ENCODE peak calls at places on chromosomes 12 and 14, in ten cellular contexts. R is MM.1S; A is OCI-LY7; I is stomach; Z is CD8-positive, alpha-beta T cell; W is kidney; K is K562; H is hepatocyte; V is A549; G is fibroblast of lung. Y is an unnamed sample. For H3K4me1, the result is how much of the 10 kb centered on the place peaks cover.

GRCh38 chr12:57000393-57000792 is 6.0 kb downstream of the ZBTB39 start:
- DNase-seq in G (no peak), H (no peak), W (no peak), R (no peak), I (no peak), V (no peak), A (no peak), K (no peak), Z (no peak), Y (no peak)

GRCh38 chr12:13193403-13194100 is 3.0 kb upstream of the EMP1 start:
- DNase-seq in G (no peak), K (no peak), A (no peak), I (no peak), Z (no peak), H (no peak), W (no peak), R (no peak), V (no peak), Y (no peak)

GRCh38 chr12:31629756-31630732 is 29.4 kb upstream of the ETFBKMT start:
- DNase-seq in H (peak), A (no peak), W (peak), V (no peak), Z (no peak), G (peak), R (no peak), K (peak), I (peak), Y (no peak)

GRCh38 chr12:60501124-60501729 is 905.4 kb downstream of the SLC16A7 start:
- DNase-seq in Z (no peak), V (no peak), K (no peak), I (no peak), R (peak), H (peak), G (peak), W (no peak), A (no peak), Y (peak)

GRCh38 chr12:112218150-112218549 is 92.8 kb downstream of the TRAFD1 start:
- DNase-seq in G (peak), V (no peak), K (no peak), W (no peak), R (no peak), H (no peak), A (no peak), I (no peak), Z (no peak), Y (peak)

GRCh38 chr12:127041985-127042625 is 1224.9 kb upstream of the TMEM132C start:
- DNase-seq in I (no peak), A (peak), W (no peak), H (no peak), Z (no peak), R (peak), G (no peak), K (no peak), V (no peak), Y (peak)

GRCh38 chr14:26993541-26993940 is 395.7 kb upstream of the NOVA1 start:
- DNase-seq in I (no peak), H (no peak), A (no peak), K (no peak), G (no peak), V (no peak), Z (no peak), R (no peak), W (no peak), Y (no peak)

GRCh38 chr12:26274441-26275312 is 79.3 kb downstream of the SSPN start:
- DNase-seq in H (peak), I (peak), G (peak), W (peak), K (peak), A (no peak), R (peak), V (peak), Z (no peak), Y (peak)

GRCh38 chr14:58637040-58637390 is 747 bp upstream of the DACT1 start:
- DNase-seq in W (no peak), G (peak), R (no peak), Z (no peak), I (peak), K (no peak), V (no peak), A (no peak), H (peak), Y (peak)

GRCh38 chr12:78120866-78121590 is 290.3 kb downstream of the NAV3 start:
- DNase-seq in W (no peak), A (peak), H (no peak), I (no peak), K (no peak), R (peak), G (peak), V (peak), Z (no peak), Y (peak)

GRCh38 chr12:48454675-48455074 is 17.7 kb upstream of the ANP32D start:
- DNase-seq in A (peak), G (peak), K (peak), W (no peak), R (peak), V (no peak), Z (no peak), H (peak), I (no peak), Y (no peak)

GRCh38 chr12:113359939-113360748 is 1.8 kb downstream of the PLBD2 start:
- DNase-seq in A (no peak), W (no peak), G (peak), V (no peak), Z (no peak), K (no peak), H (no peak), I (no peak), R (no peak), Y (no peak)

DNA sequence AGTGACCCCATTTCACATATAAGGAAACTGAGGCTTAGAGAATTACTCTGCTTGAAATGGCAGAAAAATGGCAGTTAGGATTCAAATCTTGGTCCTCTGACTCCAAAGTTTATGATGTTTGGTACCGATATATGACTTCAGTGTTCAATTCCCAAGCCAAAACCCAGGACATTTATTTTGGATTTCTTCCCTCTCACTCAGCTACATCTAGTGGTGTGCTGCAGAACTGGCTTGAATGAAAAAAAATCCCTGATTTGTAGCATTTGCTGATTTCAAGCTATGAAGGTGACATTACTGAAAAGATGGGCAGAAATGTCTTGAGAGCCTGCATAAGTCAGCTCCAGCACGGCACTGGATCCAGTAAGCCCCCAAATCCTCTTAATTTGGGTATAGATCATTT is 106.4 kb downstream of the EFCAB11 start:
- DNase-seq in Z (no peak), H (no peak), W (no peak), A (no peak), I (no peak), K (no peak), V (no peak), R (no peak), G (peak), Y (no peak)
- TF ChIP-seq CTCF in Z (no peak), H (peak), W (peak), A (peak), I (no peak), K (no peak), V (peak), R (no peak), G (peak), Y (peak)

DNA sequence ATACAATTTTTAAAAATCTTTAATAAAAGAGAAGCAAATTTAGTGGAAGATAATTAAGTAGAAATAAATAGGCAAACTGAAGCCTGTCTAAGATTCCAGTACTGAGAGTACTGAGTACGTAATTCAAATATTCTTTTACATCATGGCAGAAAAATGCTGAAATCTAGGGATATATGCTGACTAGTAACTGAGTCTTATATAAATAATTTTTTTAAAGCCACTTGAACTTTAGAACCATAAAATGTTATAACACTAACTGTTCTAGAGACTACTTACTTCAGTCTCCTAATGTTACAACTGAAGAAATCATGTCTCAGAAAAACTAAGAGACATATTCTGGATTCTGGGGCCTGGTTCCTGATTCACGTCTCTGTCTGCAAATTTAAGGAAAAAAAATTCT is 230.6 kb upstream of the PLEKHG7 start:
- DNase-seq in W (no peak), V (no peak), I (no peak), R (no peak), H (no peak), A (no peak), K (no peak), Z (no peak), G (peak), Y (no peak)
- H3K4me1 ChIP-seq in W (under half), V (under half), I (under half), R (under half), H (under half), A (half or more), K (under half), Z (under half), G (under half), Y (under half)

GRCh38 chr14:32588448-32589320 is 259.6 kb downstream of the AKAP6 start:
- DNase-seq in H (peak), A (peak), Z (no peak), W (no peak), R (peak), G (peak), I (no peak), V (no peak), K (peak), Y (peak)
- TF ChIP-seq CTCF in H (peak), A (peak), Z (no peak), W (peak), R (peak), G (peak), I (no peak), V (peak), K (peak), Y (peak)

GRCh38 chr12:75766263-75767160 is 255.1 kb upstream of the KRR1 start:
- DNase-seq in G (peak), I (no peak), R (no peak), Z (no peak), K (no peak), H (no peak), W (no peak), V (peak), A (no peak), Y (peak)

GRCh38 chr12:75771023-75771422 is 259.6 kb upstream of the KRR1 start:
- DNase-seq in V (no peak), Z (no peak), I (no peak), A (no peak), R (no peak), W (no peak), H (no peak), G (no peak), K (no peak), Y (no peak)

GRCh38 chr12:75764091-75764490 is 252.7 kb upstream of the KRR1 start:
- DNase-seq in R (no peak), Z (no peak), A (no peak), V (no peak), K (no peak), G (no peak), H (no peak), W (no peak), I (no peak), Y (no peak)

GRCh38 chr12:75765170-75766059 is 254.0 kb upstream of the KRR1 start:
- DNase-seq in Z (no peak), H (no peak), R (no peak), K (no peak), I (no peak), W (no peak), G (no peak), V (no peak), A (no peak), Y (no peak)

DNA sequence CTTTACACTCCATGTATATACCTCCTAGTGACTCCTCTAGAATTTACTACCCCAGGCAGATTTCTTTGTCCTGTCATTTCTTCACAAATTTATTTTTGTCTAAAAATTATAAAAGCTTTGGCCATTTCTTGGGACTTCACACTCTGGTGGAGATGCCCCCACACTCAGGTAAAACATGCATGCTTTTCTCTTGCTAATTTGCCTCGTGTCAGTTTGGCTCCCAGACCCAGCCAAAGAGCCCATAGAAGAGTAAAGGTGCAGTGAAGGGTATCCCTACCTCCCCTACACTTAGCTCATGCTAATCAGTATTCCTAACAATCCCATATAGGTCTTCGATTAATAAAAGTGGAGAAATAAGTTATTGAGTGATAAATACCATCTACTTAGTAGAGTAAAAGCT is 256.5 kb upstream of the KRR1 start:
- DNase-seq in I (no peak), Z (no peak), R (no peak), W (no peak), G (no peak), A (no peak), K (no peak), V (no peak), H (no peak), Y (no peak)
- H3K4me1 ChIP-seq in I (under half), Z (under half), R (under half), W (under half), G (under half), A (under half), K (under half), V (under half), H (under half), Y (under half)

GRCh38 chr12:104957388-104958008 is 592 bp downstream of the SLC41A2 start:
- DNase-seq in K (peak), Z (peak), G (no peak), I (peak), H (no peak), R (peak), V (peak), W (no peak), A (no peak), Y (no peak)
- TF ChIP-seq CTCF in K (no peak), Z (no peak), G (no peak), I (no peak), H (no peak), R (no peak), V (no peak), W (no peak), A (no peak), Y (no peak)

GRCh38 chr12:53049582-53050318 is at the start of gene TNS2:
- DNase-seq in I (peak), H (peak), A (no peak), Z (no peak), K (peak), V (no peak), R (no peak), W (peak), G (peak), Y (no peak)
- H3K4me1 ChIP-seq in I (half or more), H (half or more), A (under half), Z (under half), K (half or more), V (half or more), R (under half), W (half or more), G (under half), Y (under half)

DNA sequence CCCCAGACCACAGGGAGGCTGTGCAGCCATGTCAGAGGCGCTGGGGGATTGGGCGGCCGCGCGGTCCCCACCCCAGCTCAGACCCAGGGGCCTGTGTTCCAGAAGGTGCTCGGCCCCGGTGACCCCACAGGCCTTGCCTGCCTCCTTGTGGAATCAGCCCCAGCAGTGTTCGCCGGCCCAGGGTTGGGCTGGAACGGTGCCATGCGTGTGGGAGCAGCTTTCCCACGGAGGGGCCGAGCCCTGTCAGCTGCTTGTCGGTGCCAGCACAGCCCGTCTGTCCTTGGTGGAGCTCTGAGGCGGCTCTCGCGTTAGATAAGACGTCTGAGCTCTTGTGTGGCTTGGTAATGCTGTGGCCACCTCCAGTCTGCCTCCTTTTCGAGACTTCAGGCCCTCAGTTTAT is 8.5 kb downstream of the ZFYVE21 start:
- DNase-seq in W (peak), H (no peak), R (no peak), V (no peak), K (peak), Z (no peak), G (peak), I (peak), A (no peak), Y (no peak)
- TF ChIP-seq CTCF in W (no peak), H (no peak), R (no peak), V (no peak), K (no peak), Z (no peak), G (no peak), I (no peak), A (no peak), Y (peak)

DNA sequence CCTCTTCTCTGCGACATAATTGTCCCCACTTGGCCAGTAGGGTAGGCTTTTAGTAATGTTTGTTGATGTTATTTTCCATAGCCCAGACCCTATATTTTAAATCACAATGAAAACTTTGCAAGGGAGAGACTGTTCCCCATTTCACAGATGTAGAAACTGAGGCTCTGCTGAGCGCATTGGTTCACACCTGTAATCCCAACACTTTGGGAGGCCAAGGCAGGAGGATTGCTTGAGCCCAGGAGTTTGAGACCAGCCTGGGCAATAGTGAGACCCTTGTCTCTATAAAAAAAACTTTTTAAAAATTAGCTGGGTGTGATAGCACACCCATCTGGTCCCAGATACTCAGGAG is 114.8 kb downstream of the DIP2B start:
- DNase-seq in G (no peak), I (no peak), A (no peak), R (no peak), H (no peak), V (no peak), Z (no peak), W (no peak), K (no peak), Y (no peak)
- H3K4me1 ChIP-seq in G (under half), I (under half), A (under half), R (under half), H (under half), V (half or more), Z (under half), W (under half), K (under half), Y (half or more)

GRCh38 chr14:48140804-48141203 is 465.4 kb upstream of the MDGA2 start:
- DNase-seq in W (no peak), G (peak), Z (no peak), A (no peak), V (no peak), K (no peak), I (no peak), H (no peak), R (no peak), Y (no peak)
- TF ChIP-seq CTCF in W (no peak), G (no peak), Z (no peak), A (no peak), V (no peak), K (no peak), I (no peak), H (no peak), R (no peak), Y (no peak)

Y was measured in foreskin keratinocyte.